ENCODE peak calls at places on chromosome 1, in seven cellular contexts. P, Y, Z, S, O, A and H are unnamed samples. For H3K4me1, the result is how much of the 10 kb centered on the place peaks cover.

GRCh38 chr1:154955039-154955717 is 721 bp downstream of the PBXIP1 start:
- DNase-seq in Z (peak), O (peak), P (peak), S (peak), Y (peak), A (peak), H (peak)

GRCh38 chr1:42908046-42908445 is 50.6 kb downstream of the SLC2A1 start:
- DNase-seq in Z (no peak), Y (no peak), P (no peak), A (no peak), S (no peak), O (no peak), H (no peak)

GRCh38 chr1:43977376-43978263 is 1.4 kb upstream of the B4GALT2 start:
- DNase-seq in A (no peak), P (no peak), O (no peak), Y (no peak), Z (no peak), S (no peak), H (no peak)

GRCh38 chr1:245873883-245874671 is 633.0 kb downstream of the SMYD3 start:
- DNase-seq in O (no peak), A (peak), P (no peak), Y (no peak), S (no peak), Z (no peak), H (no peak)

GRCh38 chr1:66244429-66244828 is 289.5 kb upstream of the SGIP1 start:
- DNase-seq in A (no peak), Z (no peak), O (no peak), Y (no peak), P (no peak), S (no peak), H (no peak)

GRCh38 chr1:45334308-45335245 is 5.4 kb upstream of the TOE1 start:
- DNase-seq in Y (peak), P (no peak), A (peak), Z (peak), S (peak), O (no peak), H (no peak)

GRCh38 chr1:25917996-25918395 is 11.8 kb upstream of the STMN1 start:
- DNase-seq in Z (no peak), Y (no peak), A (peak), P (no peak), S (no peak), O (no peak), H (no peak)

GRCh38 chr1:17569200-17570139 is 30.0 kb downstream of the ARHGEF10L start:
- DNase-seq in Z (no peak), Y (no peak), A (peak), S (peak), P (no peak), O (no peak), H (peak)

GRCh38 chr1:19013826-19014548 is 57.5 kb upstream of the IFFO2 start:
- DNase-seq in P (peak), A (no peak), Y (no peak), S (no peak), Z (no peak), O (no peak), H (peak)

GRCh38 chr1:57831624-57832023 is 407.8 kb upstream of the DAB1 start:
- DNase-seq in Z (no peak), Y (no peak), S (no peak), P (no peak), O (no peak), A (peak), H (no peak)

GRCh38 chr1:190000365-190000872 is 477.2 kb downstream of the BRINP3 start:
- DNase-seq in O (no peak), Y (no peak), S (no peak), A (no peak), Z (no peak), P (no peak), H (no peak)

GRCh38 chr1:218164111-218164929 is 120.8 kb upstream of the RRP15 start:
- DNase-seq in A (peak), Z (peak), P (no peak), Y (peak), S (no peak), O (peak), H (no peak)

GRCh38 chr1:235950318-235950717 is 83.6 kb upstream of the LYST start:
- DNase-seq in P (no peak), A (no peak), Y (no peak), Z (peak), O (no peak), S (no peak), H (no peak)

GRCh38 chr1:20120796-20121195 is 1.5 kb upstream of the PLA2G2D start:
- DNase-seq in Z (no peak), A (no peak), P (no peak), O (no peak), Y (no peak), S (no peak), H (no peak)

GRCh38 chr1:229205854-229206253 is 65.1 kb upstream of the RAB4A start:
- DNase-seq in O (no peak), Y (no peak), A (no peak), P (no peak), S (no peak), Z (no peak), H (no peak)

GRCh38 chr1:21607549-21608529 is 61.3 kb downstream of the RAP1GAP start:
- DNase-seq in Z (peak), P (no peak), Y (peak), S (peak), A (peak), O (peak), H (peak)

GRCh38 chr1:30629501-30629900 is 93.9 kb downstream of the MATN1 start:
- DNase-seq in O (no peak), Z (no peak), A (no peak), S (no peak), P (no peak), Y (no peak), H (no peak)

GRCh38 chr1:85504417-85504816 is 39.5 kb upstream of the DDAH1 start:
- DNase-seq in Y (no peak), P (no peak), A (no peak), Z (no peak), O (no peak), S (no peak), H (no peak)

GRCh38 chr1:215888159-215888558 is 321.1 kb downstream of the KCTD3 start:
- DNase-seq in A (no peak), O (no peak), Z (peak), Y (no peak), S (no peak), P (no peak), H (no peak)

GRCh38 chr1:10795305-10796021 is 983 bp downstream of the CASZ1 start:
- DNase-seq in Z (peak), S (no peak), P (no peak), Y (no peak), A (no peak), O (no peak), H (no peak)

GRCh38 chr1:207832796-207833195 is 78.1 kb downstream of the CD34 start:
- DNase-seq in Z (no peak), S (no peak), P (no peak), O (no peak), Y (no peak), A (no peak), H (no peak)
- H3K4me1 ChIP-seq in Z (under half), S (under half), P (half or more), O (under half), Y (half or more), A (under half), H (under half)

DNA sequence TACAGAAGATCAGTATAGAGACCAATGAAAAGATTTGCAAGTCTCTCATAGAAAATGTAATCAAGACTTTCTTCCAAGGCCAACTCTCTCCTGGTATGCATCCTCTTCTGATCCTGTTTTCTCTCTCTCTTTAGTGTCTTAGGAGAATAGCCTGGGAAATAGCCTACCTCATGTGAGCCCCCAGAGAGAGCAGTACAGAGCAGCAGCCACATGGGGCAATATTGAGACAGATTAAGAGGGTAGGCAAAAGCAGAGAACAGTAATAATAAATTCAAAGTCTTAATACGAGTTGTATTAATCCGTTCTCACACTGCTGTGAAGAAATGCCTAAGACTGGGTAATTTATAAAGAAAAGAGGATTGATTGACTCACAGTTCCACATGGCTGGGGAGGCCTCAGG is 61.4 kb downstream of the RNASEL start:
- DNase-seq in Z (peak), Y (no peak), S (no peak), O (peak), P (no peak), A (no peak), H (no peak)
- TF ChIP-seq CTCF in Z (peak), Y (no peak), S (no peak), O (peak), P (no peak), A (no peak), H (no peak)

DNA sequence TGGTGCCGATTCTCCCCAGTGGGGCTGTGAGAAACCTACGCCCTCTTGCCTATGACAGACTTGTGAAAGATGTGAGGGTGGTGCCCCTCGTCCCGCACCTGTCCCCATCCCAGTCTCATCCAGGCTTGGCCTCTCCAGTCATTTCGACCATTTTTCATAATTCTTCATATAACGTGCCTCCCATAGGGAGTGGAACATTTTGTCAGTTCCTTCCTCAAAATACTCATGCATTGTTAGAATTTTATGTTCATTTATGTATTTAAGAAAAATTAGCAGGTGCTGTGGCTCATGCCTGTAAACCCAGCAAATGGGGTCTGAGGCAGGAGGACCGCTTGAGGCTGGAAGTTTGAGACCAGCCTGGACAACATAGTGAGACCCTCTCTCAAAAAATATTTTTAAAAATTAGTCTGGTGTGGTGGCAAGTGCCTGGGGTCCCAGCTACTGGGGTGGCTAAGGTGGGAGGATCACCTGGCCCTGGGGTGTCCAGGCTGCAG is 19.7 kb upstream of the SMPDL3B start:
- DNase-seq in S (no peak), O (no peak), Z (no peak), A (no peak), Y (no peak), P (no peak), H (no peak)
- H3K4me3 ChIP-seq in S (peak), O (peak), Z (no peak), A (no peak), Y (no peak), P (peak), H (peak)

GRCh38 chr1:204447736-204448135 is 36.1 kb upstream of the PPP1R15B start:
- DNase-seq in S (no peak), P (no peak), Y (peak), A (no peak), O (no peak), Z (no peak), H (no peak)
- H3K4me1 ChIP-seq in S (under half), P (under half), Y (under half), A (under half), O (under half), Z (under half), H (under half)

GRCh38 chr1:35288761-35289160 is 20.3 kb downstream of the ZMYM4 start:
- DNase-seq in S (no peak), P (no peak), A (peak), Y (no peak), Z (no peak), O (no peak), H (no peak)

GRCh38 chr1:35287807-35288640 is 19.5 kb downstream of the ZMYM4 start:
- DNase-seq in Z (no peak), P (no peak), A (peak), Y (no peak), S (no peak), O (no peak), H (no peak)

GRCh38 chr1:35281565-35281964 is 13.1 kb downstream of the ZMYM4 start:
- DNase-seq in A (no peak), P (no peak), O (no peak), Z (no peak), S (no peak), Y (no peak), H (no peak)

GRCh38 chr1:35282172-35282571 is 13.7 kb downstream of the ZMYM4 start:
- DNase-seq in O (no peak), P (no peak), S (no peak), A (no peak), Z (no peak), Y (no peak), H (no peak)

DNA sequence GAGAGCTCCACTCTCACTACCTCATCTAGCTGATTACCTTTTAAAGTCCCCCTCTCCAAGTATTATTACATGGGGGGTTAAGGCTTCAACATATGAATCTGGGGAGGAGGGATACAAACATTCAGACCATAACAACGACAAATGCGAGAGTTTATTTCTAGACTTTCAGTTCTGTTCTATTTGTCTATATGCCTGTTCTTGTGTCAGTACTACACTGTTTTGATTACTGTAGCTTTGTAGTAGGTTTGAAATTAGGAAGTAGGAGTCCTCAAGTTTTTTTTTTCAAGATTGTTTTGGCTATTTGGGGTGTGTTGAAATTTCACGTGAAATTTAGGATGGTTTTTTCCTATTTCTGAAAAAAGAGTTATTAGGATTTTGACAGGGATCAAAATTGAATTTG is 16.3 kb downstream of the ZMYM4 start:
- DNase-seq in A (no peak), Z (no peak), Y (no peak), S (no peak), P (no peak), O (no peak), H (no peak)
- TF ChIP-seq CTCF in A (no peak), Z (no peak), Y (no peak), S (no peak), P (no peak), O (no peak), H (no peak)